ENCODE peak calls at places on chromosome 7, in ten cellular contexts. One of them, this sample, is unnamed.

GRCh38 chr7:157136372-157136771 is 2.4 kb upstream of the UBE3C start:
- DNase-seq in stimulated activated CD8-positive, alpha-beta memory T cell treated with anti-CD3 and anti-CD28 coated beads, Interleukin-4, amount 100 ng/mL, for 1 hour: no peak
- DNase-seq in LHCN-M2: peak
- DNase-seq in H9: no peak
- DNase-seq in brain microvascular endothelial cell: peak
- DNase-seq in MM.1S: no peak
- DNase-seq in M059J: peak
- DNase-seq in fibroblast of mammary gland: peak
- DNase-seq in ELF-1: no peak
- DNase-seq in lower lobe of right lung: no peak
- DNase-seq in this sample: peak

GRCh38 chr7:113015038-113015645 is 71.5 kb downstream of the GPR85 start:
- DNase-seq in brain microvascular endothelial cell: peak
- DNase-seq in MM.1S: peak
- DNase-seq in H9: no peak
- DNase-seq in ELF-1: no peak
- DNase-seq in lower lobe of right lung: no peak
- DNase-seq in stimulated activated CD8-positive, alpha-beta memory T cell treated with anti-CD3 and anti-CD28 coated beads, Interleukin-4, amount 100 ng/mL, for 1 hour: no peak
- DNase-seq in fibroblast of mammary gland: peak
- DNase-seq in M059J: peak
- DNase-seq in LHCN-M2: peak
- DNase-seq in this sample: peak

GRCh38 chr7:96400518-96400917 is 78.6 kb upstream of the SLC25A13 start:
- DNase-seq in MM.1S: no peak
- DNase-seq in LHCN-M2: peak
- DNase-seq in lower lobe of right lung: no peak
- DNase-seq in ELF-1: no peak
- DNase-seq in stimulated activated CD8-positive, alpha-beta memory T cell treated with anti-CD3 and anti-CD28 coated beads, Interleukin-4, amount 100 ng/mL, for 1 hour: no peak
- DNase-seq in M059J: peak
- DNase-seq in fibroblast of mammary gland: peak
- DNase-seq in H9: no peak
- DNase-seq in brain microvascular endothelial cell: no peak
- DNase-seq in this sample: no peak

GRCh38 chr7:47635091-47636090 is 53.5 kb upstream of the TNS3 start:
- DNase-seq in MM.1S: no peak
- DNase-seq in lower lobe of right lung: peak
- DNase-seq in H9: peak
- DNase-seq in fibroblast of mammary gland: no peak
- DNase-seq in ELF-1: peak
- DNase-seq in M059J: peak
- DNase-seq in stimulated activated CD8-positive, alpha-beta memory T cell treated with anti-CD3 and anti-CD28 coated beads, Interleukin-4, amount 100 ng/mL, for 1 hour: no peak
- DNase-seq in brain microvascular endothelial cell: no peak
- DNase-seq in LHCN-M2: no peak
- DNase-seq in this sample: no peak

GRCh38 chr7:33596694-33597093 is 308.6 kb upstream of the BMPER start:
- DNase-seq in brain microvascular endothelial cell: no peak
- DNase-seq in lower lobe of right lung: no peak
- DNase-seq in LHCN-M2: peak
- DNase-seq in H9: no peak
- DNase-seq in MM.1S: no peak
- DNase-seq in M059J: no peak
- DNase-seq in fibroblast of mammary gland: peak
- DNase-seq in ELF-1: no peak
- DNase-seq in stimulated activated CD8-positive, alpha-beta memory T cell treated with anti-CD3 and anti-CD28 coated beads, Interleukin-4, amount 100 ng/mL, for 1 hour: no peak
- DNase-seq in this sample: no peak

GRCh38 chr7:18356195-18356645 is 139.3 kb upstream of the HDAC9 start:
- DNase-seq in MM.1S: peak
- DNase-seq in H9: no peak
- DNase-seq in M059J: peak
- DNase-seq in ELF-1: peak
- DNase-seq in brain microvascular endothelial cell: no peak
- DNase-seq in stimulated activated CD8-positive, alpha-beta memory T cell treated with anti-CD3 and anti-CD28 coated beads, Interleukin-4, amount 100 ng/mL, for 1 hour: no peak
- DNase-seq in fibroblast of mammary gland: peak
- DNase-seq in LHCN-M2: peak
- DNase-seq in lower lobe of right lung: no peak
- DNase-seq in this sample: peak

GRCh38 chr7:143279186-143280098 is 5.3 kb upstream of the TMEM139 start:
- DNase-seq in stimulated activated CD8-positive, alpha-beta memory T cell treated with anti-CD3 and anti-CD28 coated beads, Interleukin-4, amount 100 ng/mL, for 1 hour: no peak
- DNase-seq in M059J: peak
- DNase-seq in LHCN-M2: peak
- DNase-seq in lower lobe of right lung: no peak
- DNase-seq in H9: no peak
- DNase-seq in fibroblast of mammary gland: peak
- DNase-seq in MM.1S: no peak
- DNase-seq in brain microvascular endothelial cell: peak
- DNase-seq in ELF-1: no peak
- DNase-seq in this sample: no peak

GRCh38 chr7:5215313-5215712 is 25.3 kb downstream of the WIPI2 start:
- DNase-seq in MM.1S: no peak
- DNase-seq in M059J: no peak
- DNase-seq in H9: no peak
- DNase-seq in LHCN-M2: no peak
- DNase-seq in lower lobe of right lung: no peak
- DNase-seq in brain microvascular endothelial cell: no peak
- DNase-seq in ELF-1: no peak
- DNase-seq in stimulated activated CD8-positive, alpha-beta memory T cell treated with anti-CD3 and anti-CD28 coated beads, Interleukin-4, amount 100 ng/mL, for 1 hour: no peak
- DNase-seq in fibroblast of mammary gland: no peak
- DNase-seq in this sample: no peak

GRCh38 chr7:3494890-3495289 is 193.8 kb downstream of the SDK1 start:
- DNase-seq in ELF-1: no peak
- DNase-seq in lower lobe of right lung: no peak
- DNase-seq in stimulated activated CD8-positive, alpha-beta memory T cell treated with anti-CD3 and anti-CD28 coated beads, Interleukin-4, amount 100 ng/mL, for 1 hour: no peak
- DNase-seq in fibroblast of mammary gland: no peak
- DNase-seq in LHCN-M2: peak
- DNase-seq in MM.1S: no peak
- DNase-seq in brain microvascular endothelial cell: no peak
- DNase-seq in M059J: no peak
- DNase-seq in H9: no peak
- DNase-seq in this sample: no peak

GRCh38 chr7:37037286-37037685 is 313.0 kb upstream of the AOAH start:
- DNase-seq in LHCN-M2: no peak
- DNase-seq in MM.1S: no peak
- DNase-seq in lower lobe of right lung: no peak
- DNase-seq in H9: no peak
- DNase-seq in ELF-1: no peak
- DNase-seq in M059J: no peak
- DNase-seq in fibroblast of mammary gland: no peak
- DNase-seq in brain microvascular endothelial cell: no peak
- DNase-seq in stimulated activated CD8-positive, alpha-beta memory T cell treated with anti-CD3 and anti-CD28 coated beads, Interleukin-4, amount 100 ng/mL, for 1 hour: no peak
- DNase-seq in this sample: no peak

GRCh38 chr7:38731195-38731594 is 100.0 kb upstream of the AMPH start:
- DNase-seq in LHCN-M2: peak
- DNase-seq in M059J: peak
- DNase-seq in H9: no peak
- DNase-seq in lower lobe of right lung: no peak
- DNase-seq in MM.1S: no peak
- DNase-seq in fibroblast of mammary gland: peak
- DNase-seq in brain microvascular endothelial cell: peak
- DNase-seq in ELF-1: no peak
- DNase-seq in stimulated activated CD8-positive, alpha-beta memory T cell treated with anti-CD3 and anti-CD28 coated beads, Interleukin-4, amount 100 ng/mL, for 1 hour: no peak
- DNase-seq in this sample: peak

GRCh38 chr7:43758861-43759683 is 592 bp downstream of the BLVRA start:
- DNase-seq in MM.1S: peak
- DNase-seq in M059J: peak
- DNase-seq in ELF-1: peak
- DNase-seq in stimulated activated CD8-positive, alpha-beta memory T cell treated with anti-CD3 and anti-CD28 coated beads, Interleukin-4, amount 100 ng/mL, for 1 hour: no peak
- DNase-seq in LHCN-M2: peak
- DNase-seq in H9: no peak
- DNase-seq in brain microvascular endothelial cell: peak
- DNase-seq in fibroblast of mammary gland: no peak
- DNase-seq in lower lobe of right lung: peak
- DNase-seq in this sample: peak

GRCh38 chr7:151987748-151988529 is 31.7 kb downstream of the GALNTL5 start:
- DNase-seq in lower lobe of right lung: no peak
- DNase-seq in brain microvascular endothelial cell: peak
- DNase-seq in H9: peak
- DNase-seq in M059J: peak
- DNase-seq in ELF-1: peak
- DNase-seq in LHCN-M2: no peak
- DNase-seq in fibroblast of mammary gland: peak
- DNase-seq in MM.1S: no peak
- DNase-seq in stimulated activated CD8-positive, alpha-beta memory T cell treated with anti-CD3 and anti-CD28 coated beads, Interleukin-4, amount 100 ng/mL, for 1 hour: no peak
- DNase-seq in this sample: peak

GRCh38 chr7:134327896-134328295 is 11.2 kb upstream of the SLC35B4 start:
- DNase-seq in MM.1S: peak
- DNase-seq in lower lobe of right lung: no peak
- DNase-seq in ELF-1: peak
- DNase-seq in LHCN-M2: peak
- DNase-seq in M059J: peak
- DNase-seq in stimulated activated CD8-positive, alpha-beta memory T cell treated with anti-CD3 and anti-CD28 coated beads, Interleukin-4, amount 100 ng/mL, for 1 hour: peak
- DNase-seq in H9: peak
- DNase-seq in fibroblast of mammary gland: peak
- DNase-seq in brain microvascular endothelial cell: peak
- DNase-seq in this sample: peak

GRCh38 chr7:2953099-2953498 is 90.6 kb downstream of the CARD11 start:
- DNase-seq in H9: no peak
- DNase-seq in MM.1S: no peak
- DNase-seq in brain microvascular endothelial cell: no peak
- DNase-seq in ELF-1: no peak
- DNase-seq in LHCN-M2: peak
- DNase-seq in fibroblast of mammary gland: peak
- DNase-seq in lower lobe of right lung: no peak
- DNase-seq in M059J: no peak
- DNase-seq in stimulated activated CD8-positive, alpha-beta memory T cell treated with anti-CD3 and anti-CD28 coated beads, Interleukin-4, amount 100 ng/mL, for 1 hour: no peak
- DNase-seq in this sample: no peak

GRCh38 chr7:67018940-67019339 is 22.3 kb downstream of the TYW1 start:
- DNase-seq in MM.1S: no peak
- DNase-seq in brain microvascular endothelial cell: no peak
- DNase-seq in LHCN-M2: no peak
- DNase-seq in lower lobe of right lung: no peak
- DNase-seq in fibroblast of mammary gland: no peak
- DNase-seq in H9: no peak
- DNase-seq in stimulated activated CD8-positive, alpha-beta memory T cell treated with anti-CD3 and anti-CD28 coated beads, Interleukin-4, amount 100 ng/mL, for 1 hour: no peak
- DNase-seq in M059J: no peak
- DNase-seq in ELF-1: no peak
- DNase-seq in this sample: no peak

GRCh38 chr7:133409421-133409820 is 156.5 kb downstream of the EXOC4 start:
- DNase-seq in H9: no peak
- DNase-seq in brain microvascular endothelial cell: no peak
- DNase-seq in M059J: no peak
- DNase-seq in lower lobe of right lung: no peak
- DNase-seq in LHCN-M2: no peak
- DNase-seq in fibroblast of mammary gland: no peak
- DNase-seq in stimulated activated CD8-positive, alpha-beta memory T cell treated with anti-CD3 and anti-CD28 coated beads, Interleukin-4, amount 100 ng/mL, for 1 hour: no peak
- DNase-seq in MM.1S: no peak
- DNase-seq in ELF-1: no peak
- DNase-seq in this sample: no peak

GRCh38 chr7:27156508-27156898 is at the start of gene HOXA7:
- DNase-seq in brain microvascular endothelial cell: no peak
- DNase-seq in stimulated activated CD8-positive, alpha-beta memory T cell treated with anti-CD3 and anti-CD28 coated beads, Interleukin-4, amount 100 ng/mL, for 1 hour: no peak
- DNase-seq in MM.1S: no peak
- DNase-seq in LHCN-M2: peak
- DNase-seq in M059J: peak
- DNase-seq in ELF-1: peak
- DNase-seq in lower lobe of right lung: no peak
- DNase-seq in fibroblast of mammary gland: peak
- DNase-seq in H9: peak
- DNase-seq in this sample: peak

GRCh38 chr7:131173148-131173890 is 154.4 kb upstream of the MKLN1 start:
- DNase-seq in M059J: peak
- DNase-seq in brain microvascular endothelial cell: peak
- DNase-seq in lower lobe of right lung: no peak
- DNase-seq in ELF-1: no peak
- DNase-seq in LHCN-M2: peak
- DNase-seq in stimulated activated CD8-positive, alpha-beta memory T cell treated with anti-CD3 and anti-CD28 coated beads, Interleukin-4, amount 100 ng/mL, for 1 hour: no peak
- DNase-seq in fibroblast of mammary gland: peak
- DNase-seq in H9: no peak
- DNase-seq in MM.1S: no peak
- DNase-seq in this sample: peak

GRCh38 chr7:36661135-36661840 is 63.0 kb downstream of the AOAH start:
- DNase-seq in MM.1S: no peak
- DNase-seq in ELF-1: peak
- DNase-seq in brain microvascular endothelial cell: no peak
- DNase-seq in H9: peak
- DNase-seq in M059J: peak
- DNase-seq in stimulated activated CD8-positive, alpha-beta memory T cell treated with anti-CD3 and anti-CD28 coated beads, Interleukin-4, amount 100 ng/mL, for 1 hour: no peak
- DNase-seq in lower lobe of right lung: no peak
- DNase-seq in fibroblast of mammary gland: peak
- DNase-seq in LHCN-M2: peak
- DNase-seq in this sample: peak

GRCh38 chr7:122528879-122529481 is 169.9 kb downstream of the RNF133 start:
- DNase-seq in stimulated activated CD8-positive, alpha-beta memory T cell treated with anti-CD3 and anti-CD28 coated beads, Interleukin-4, amount 100 ng/mL, for 1 hour: no peak
- DNase-seq in brain microvascular endothelial cell: no peak
- DNase-seq in MM.1S: peak
- DNase-seq in fibroblast of mammary gland: peak
- DNase-seq in lower lobe of right lung: no peak
- DNase-seq in LHCN-M2: peak
- DNase-seq in ELF-1: no peak
- DNase-seq in M059J: peak
- DNase-seq in H9: no peak
- DNase-seq in this sample: peak

GRCh38 chr7:94272821-94273583 is 121.7 kb upstream of the COL1A2 start:
- DNase-seq in LHCN-M2: no peak
- DNase-seq in M059J: no peak
- DNase-seq in MM.1S: no peak
- DNase-seq in stimulated activated CD8-positive, alpha-beta memory T cell treated with anti-CD3 and anti-CD28 coated beads, Interleukin-4, amount 100 ng/mL, for 1 hour: no peak
- DNase-seq in brain microvascular endothelial cell: no peak
- DNase-seq in ELF-1: no peak
- DNase-seq in H9: no peak
- DNase-seq in fibroblast of mammary gland: no peak
- DNase-seq in lower lobe of right lung: no peak
- DNase-seq in this sample: peak

GRCh38 chr7:27916372-27916771 is 176.4 kb downstream of the TAX1BP1 start:
- DNase-seq in H9: no peak
- DNase-seq in ELF-1: no peak
- DNase-seq in lower lobe of right lung: no peak
- DNase-seq in brain microvascular endothelial cell: no peak
- DNase-seq in LHCN-M2: no peak
- DNase-seq in stimulated activated CD8-positive, alpha-beta memory T cell treated with anti-CD3 and anti-CD28 coated beads, Interleukin-4, amount 100 ng/mL, for 1 hour: no peak
- DNase-seq in M059J: no peak
- DNase-seq in MM.1S: no peak
- DNase-seq in fibroblast of mammary gland: no peak
- DNase-seq in this sample: no peak

GRCh38 chr7:140242057-140243031 is 65.6 kb upstream of the KDM7A start:
- DNase-seq in LHCN-M2: no peak
- DNase-seq in fibroblast of mammary gland: no peak
- DNase-seq in H9: no peak
- DNase-seq in MM.1S: peak
- DNase-seq in M059J: no peak
- DNase-seq in stimulated activated CD8-positive, alpha-beta memory T cell treated with anti-CD3 and anti-CD28 coated beads, Interleukin-4, amount 100 ng/mL, for 1 hour: no peak
- DNase-seq in lower lobe of right lung: peak
- DNase-seq in ELF-1: peak
- DNase-seq in brain microvascular endothelial cell: no peak
- DNase-seq in this sample: no peak

This sample was measured in EL.